ENCODE peak calls at places on chromosome 9, in eight cellular contexts. K, C, W, Q, I, N, F and M are unnamed samples.

GRCh38 chr9:13143281-13143680 is 136.2 kb downstream of the MPDZ start:
- DNase-seq in K (no peak), C (no peak), W (peak), Q (no peak), I (no peak), N (no peak), F (no peak), M (peak)

GRCh38 chr9:6965566-6965965 is 207.8 kb downstream of the KDM4C start:
- DNase-seq in K (no peak), C (no peak), W (no peak), Q (no peak), I (no peak), N (no peak), F (no peak), M (no peak)

GRCh38 chr9:87671478-87671877 is 54.4 kb upstream of the CTSL start:
- DNase-seq in K (no peak), C (no peak), W (no peak), Q (no peak), I (no peak), N (no peak), F (no peak), M (no peak)

GRCh38 chr9:73348485-73348884 is 196.8 kb downstream of the ANXA1 start:
- DNase-seq in K (peak), C (peak), W (peak), Q (no peak), I (no peak), N (no peak), F (no peak), M (peak)

GRCh38 chr9:128768581-128768980 is 3.1 kb downstream of the ZER1 start:
- DNase-seq in K (no peak), C (no peak), W (no peak), Q (no peak), I (no peak), N (no peak), F (no peak), M (no peak)

GRCh38 chr9:34651286-34651685 is 699 bp upstream of the IL11RA start:
- DNase-seq in K (no peak), C (peak), W (no peak), Q (no peak), I (peak), N (peak), F (no peak), M (no peak)

GRCh38 chr9:84439253-84439652 is 98.7 kb upstream of the SLC28A3 start:
- DNase-seq in K (no peak), C (peak), W (no peak), Q (no peak), I (peak), N (no peak), F (no peak), M (no peak)

GRCh38 chr9:2919347-2919746 is 75.5 kb upstream of the PUM3 start:
- DNase-seq in K (no peak), C (peak), W (no peak), Q (no peak), I (no peak), N (peak), F (no peak), M (no peak)

DNA sequence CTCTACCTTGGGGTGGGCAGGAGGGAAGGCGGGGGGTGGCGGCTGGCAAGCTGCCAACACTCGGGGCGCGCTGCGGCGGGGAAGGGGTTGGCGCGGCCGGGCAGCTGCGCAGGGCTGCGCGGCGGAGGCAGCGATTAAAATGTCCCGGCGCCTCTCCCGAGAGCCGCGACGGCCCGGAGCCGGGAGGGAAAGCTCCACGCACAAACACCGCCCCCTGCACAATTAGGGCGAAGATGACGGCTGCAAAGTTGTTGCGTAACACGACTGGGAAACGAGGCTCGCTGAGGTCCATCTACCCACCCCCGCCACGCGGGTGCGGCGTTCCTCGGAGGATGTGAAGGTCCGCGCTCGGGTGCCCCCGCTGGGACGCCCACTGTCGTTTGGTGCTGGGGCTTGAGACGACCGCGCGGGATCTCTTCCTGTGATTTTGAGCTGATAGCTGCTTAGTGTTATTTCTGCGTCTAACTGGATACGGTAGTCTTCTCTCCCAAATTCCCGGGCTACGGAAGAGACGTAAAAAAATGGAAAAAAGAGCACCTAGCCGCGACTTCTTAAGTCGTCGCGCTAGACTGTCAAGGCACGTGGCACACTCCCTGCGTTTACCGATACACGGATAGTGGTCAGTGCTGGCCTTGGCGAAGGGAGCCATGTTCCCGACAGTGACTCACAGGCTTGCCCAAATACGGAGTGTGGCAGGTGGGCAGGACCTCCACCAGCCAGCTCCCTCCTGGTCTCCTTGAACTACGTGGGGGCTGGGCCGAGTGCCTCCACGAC is 958 bp upstream of the NFIL3 start:
- DNase-seq in K (peak), C (peak), W (peak), Q (peak), I (peak), N (peak), F (peak), M (peak)
- TF ChIP-seq CTCF in K (no peak), C (no peak), W (no peak), Q (no peak), I (peak), N (peak), F (no peak), M (no peak)

GRCh38 chr9:124266826-124267201 is 9.1 kb downstream of the NEK6 start:
- DNase-seq in K (no peak), C (no peak), W (no peak), Q (no peak), I (no peak), N (no peak), F (no peak), M (no peak)

GRCh38 chr9:124269556-124269955 is 11.8 kb downstream of the NEK6 start:
- DNase-seq in K (no peak), C (no peak), W (no peak), Q (no peak), I (no peak), N (no peak), F (no peak), M (no peak)

GRCh38 chr9:124268248-124268647 is 10.5 kb downstream of the NEK6 start:
- DNase-seq in K (no peak), C (no peak), W (no peak), Q (no peak), I (no peak), N (no peak), F (no peak), M (no peak)

GRCh38 chr9:124266139-124266825 is 8.5 kb downstream of the NEK6 start:
- DNase-seq in K (no peak), C (no peak), W (no peak), Q (no peak), I (no peak), N (peak), F (no peak), M (no peak)

GRCh38 chr9:124267271-124267807 is 9.6 kb downstream of the NEK6 start:
- DNase-seq in K (no peak), C (peak), W (no peak), Q (no peak), I (peak), N (peak), F (no peak), M (peak)
- TF ChIP-seq CTCF in K (no peak), C (peak), W (no peak), Q (no peak), I (peak), N (peak), F (no peak), M (no peak)

GRCh38 chr9:109249615-109250014 is 71.2 kb downstream of the EPB41L4B start:
- DNase-seq in K (peak), C (no peak), W (peak), Q (no peak), I (no peak), N (no peak), F (peak), M (peak)
- TF ChIP-seq CTCF in K (peak), C (no peak), W (peak), Q (no peak), I (no peak), N (peak), F (peak), M (no peak)

GRCh38 chr9:83204047-83204446 is 141.1 kb upstream of the RASEF start:
- DNase-seq in K (no peak), C (no peak), W (no peak), Q (no peak), I (no peak), N (no peak), F (no peak), M (no peak)
- TF ChIP-seq CTCF in K (no peak), C (no peak), W (peak), Q (no peak), I (no peak), N (no peak), F (peak), M (no peak)

GRCh38 chr9:121927636-121928035 is 165.5 kb downstream of the TTLL11 start:
- DNase-seq in K (no peak), C (no peak), W (no peak), Q (no peak), I (no peak), N (no peak), F (no peak), M (no peak)

GRCh38 chr9:121930970-121931369 is 162.1 kb downstream of the TTLL11 start:
- DNase-seq in K (no peak), C (no peak), W (no peak), Q (no peak), I (no peak), N (no peak), F (no peak), M (no peak)

GRCh38 chr9:121927081-121927480 is 166.0 kb downstream of the TTLL11 start:
- DNase-seq in K (no peak), C (no peak), W (no peak), Q (no peak), I (no peak), N (no peak), F (no peak), M (no peak)

GRCh38 chr9:121926417-121926816 is 166.7 kb downstream of the TTLL11 start:
- DNase-seq in K (no peak), C (no peak), W (no peak), Q (no peak), I (no peak), N (no peak), F (no peak), M (no peak)

GRCh38 chr9:121929893-121930875 is 162.9 kb downstream of the TTLL11 start:
- DNase-seq in K (no peak), C (no peak), W (peak), Q (no peak), I (no peak), N (no peak), F (peak), M (peak)
- TF ChIP-seq CTCF in K (peak), C (no peak), W (peak), Q (no peak), I (peak), N (peak), F (peak), M (peak)

GRCh38 chr9:26888271-26888670 is 4.3 kb downstream of the CAAP1 start:
- DNase-seq in K (no peak), C (no peak), W (no peak), Q (no peak), I (no peak), N (no peak), F (no peak), M (no peak)

GRCh38 chr9:26893030-26893676 is 551 bp upstream of the CAAP1 start:
- DNase-seq in K (no peak), C (no peak), W (peak), Q (no peak), I (no peak), N (no peak), F (no peak), M (no peak)

DNA sequence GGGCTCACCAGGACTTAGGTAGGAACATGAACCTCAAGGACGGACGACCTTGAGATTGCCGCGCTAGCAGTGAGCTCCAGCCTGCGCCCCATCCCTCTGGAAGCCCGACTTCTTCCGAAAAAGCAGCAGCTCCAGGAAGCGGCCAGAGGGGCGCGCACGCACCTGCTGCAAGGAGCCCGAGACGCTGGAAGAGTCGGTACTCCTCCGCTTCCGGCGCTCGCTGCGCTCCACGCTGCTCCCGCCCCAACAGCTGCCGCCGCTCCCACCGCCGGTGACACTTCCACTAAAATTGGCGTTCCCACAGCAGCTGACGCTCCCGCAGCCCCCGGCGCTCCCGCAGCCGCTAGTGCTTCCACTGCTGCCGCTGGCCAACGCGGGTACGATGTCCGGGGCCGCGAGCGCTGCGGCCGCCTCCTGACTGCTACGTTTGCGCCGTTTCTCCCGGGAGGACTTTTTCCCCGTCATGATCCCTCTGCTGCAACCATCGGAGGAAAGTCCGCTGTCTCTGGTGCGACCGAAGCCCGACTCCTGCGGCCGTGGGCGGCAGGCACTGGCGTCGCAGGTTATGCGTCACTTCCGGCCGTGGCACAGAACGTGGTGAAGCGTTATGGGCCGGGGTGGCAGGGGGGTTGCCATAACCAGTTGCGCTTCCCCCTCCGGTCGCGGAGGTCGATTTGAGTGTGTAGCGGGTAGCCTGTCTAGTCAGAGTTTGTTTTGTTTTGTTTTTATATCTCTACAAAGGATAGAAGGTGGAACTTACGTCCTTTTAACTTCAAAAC is at the start of gene CAAP1:
- DNase-seq in K (peak), C (peak), W (peak), Q (peak), I (peak), N (peak), F (peak), M (peak)
- TF ChIP-seq CTCF in K (peak), C (peak), W (peak), Q (peak), I (peak), N (peak), F (peak), M (no peak)

GRCh38 chr9:133995012-133995896 is 3.1 kb upstream of the VAV2 start:
- DNase-seq in K (peak), C (no peak), W (peak), Q (no peak), I (no peak), N (no peak), F (no peak), M (no peak)
- TF ChIP-seq CTCF in K (peak), C (peak), W (peak), Q (peak), I (peak), N (no peak), F (no peak), M (no peak)